ENCODE peak calls at places on chromosomes 1 and 21, in four cellular contexts. I is DND-41, L is NCI-H1436, V is brain microvascular endothelial cell. R is an unnamed sample.

GRCh38 chr1:119713538-119714456 is 2.1 kb downstream of the PHGDH start:
- DNase-seq in I (no peak), L (no peak), V (no peak), R (no peak)

GRCh38 chr1:15212989-15213291 is 34.1 kb upstream of the FHAD1 start:
- DNase-seq in I (no peak), L (no peak), V (no peak), R (no peak)

GRCh38 chr21:26769613-26770188 is 75.5 kb downstream of the ADAMTS1 start:
- DNase-seq in I (no peak), L (no peak), V (peak; percentile 49), R (no peak)

GRCh38 chr1:237681210-237681609 is 209.5 kb downstream of the ZP4 start:
- DNase-seq in I (no peak), L (no peak), V (no peak), R (no peak)

GRCh38 chr1:184789899-184790298 is 35.2 kb upstream of the EDEM3 start:
- DNase-seq in I (no peak), L (no peak), V (no peak), R (no peak)

GRCh38 chr1:63498106-63498505 is 24.9 kb downstream of the ITGB3BP start:
- DNase-seq in I (no peak), L (no peak), V (no peak), R (no peak)

GRCh38 chr1:96632045-96632664 is 89.4 kb upstream of the PTBP2 start:
- DNase-seq in I (no peak), L (no peak), V (no peak), R (no peak)

GRCh38 chr21:17925900-17926299 is 106.7 kb upstream of the C21orf91 start:
- DNase-seq in I (no peak), L (peak; percentile 7), V (no peak), R (no peak)

GRCh38 chr1:154715385-154715784 is 107.4 kb upstream of the ADAR start:
- DNase-seq in I (no peak), L (no peak), V (no peak), R (no peak)

GRCh38 chr1:192604979-192605620 is 29.5 kb downstream of the RGS1 start:
- DNase-seq in I (no peak), L (no peak), V (peak; percentile 38), R (no peak)

GRCh38 chr1:212311836-212312497 is 26.8 kb downstream of the PPP2R5A start:
- DNase-seq in I (no peak), L (no peak), V (peak; percentile 22), R (peak; percentile 41)

GRCh38 chr1:236102611-236103010 is 37.7 kb upstream of the NID1 start:
- DNase-seq in I (no peak), L (no peak), V (no peak), R (no peak)

GRCh38 chr1:71046891-71047634 is 553 bp downstream of the PTGER3 start:
- DNase-seq in I (no peak), L (no peak), V (no peak), R (no peak)

GRCh38 chr1:14413809-14414208 is 184.7 kb upstream of the KAZN start:
- DNase-seq in I (no peak), L (no peak), V (no peak), R (no peak)

R was measured in NCI-H226.